ENCODE peak calls at places on chromosomes 13 and 19, in nine cellular contexts. F, T, M, J, H, Y, S, O and E are unnamed samples. For H3K9me3 and H3K4me1, the result is how much of the 10 kb centered on the place peaks cover.

GRCh38 chr19:15248648-15249559 is 16.7 kb upstream of the EPHX3 start:
- DNase-seq in F (peak), T (no peak), M (peak), J (peak), H (no peak), Y (no peak), S (no peak), O (peak), E (no peak)

GRCh38 chr19:14563989-14564650 is 7.7 kb downstream of the NDUFB7 start:
- DNase-seq in F (no peak), T (peak), M (no peak), J (peak), H (no peak), Y (peak), S (no peak), O (peak), E (peak)

GRCh38 chr19:57934820-57935665 is at the start of gene ZNF418:
- DNase-seq in F (no peak), T (peak), M (peak), J (peak), H (peak), Y (peak), S (peak), O (peak), E (no peak)

GRCh38 chr19:6448045-6448444 is 11.5 kb downstream of the SLC25A23 start:
- DNase-seq in F (no peak), T (no peak), M (no peak), J (no peak), H (no peak), Y (no peak), S (no peak), O (no peak), E (no peak)

GRCh38 chr19:43784251-43784980 is 3.6 kb upstream of the KCNN4 start:
- DNase-seq in F (no peak), T (no peak), M (peak), J (peak), H (no peak), Y (no peak), S (peak), O (peak), E (no peak)

GRCh38 chr13:90565985-90566713 is 781.3 kb upstream of the MIR17HG start:
- DNase-seq in F (no peak), T (no peak), M (no peak), J (no peak), H (no peak), Y (no peak), S (no peak), O (no peak), E (no peak)

GRCh38 chr13:20231839-20232555 is at the start of gene GJB6:
- DNase-seq in F (no peak), T (no peak), M (no peak), J (peak), H (peak), Y (peak), S (no peak), O (peak), E (peak)

GRCh38 chr19:4583961-4584669 is 24.6 kb upstream of the SEMA6B start:
- DNase-seq in F (no peak), T (no peak), M (no peak), J (no peak), H (peak), Y (peak), S (no peak), O (peak), E (no peak)

GRCh38 chr13:30520571-30520970 is 54.8 kb upstream of the HMGB1 start:
- DNase-seq in F (no peak), T (no peak), M (peak), J (no peak), H (no peak), Y (no peak), S (no peak), O (peak), E (no peak)

GRCh38 chr19:49333426-49334288 is 1.5 kb upstream of the CD37 start:
- DNase-seq in F (no peak), T (no peak), M (peak), J (no peak), H (no peak), Y (no peak), S (peak), O (no peak), E (no peak)

GRCh38 chr19:29724102-29724641 is 9.1 kb upstream of the C19orf12 start:
- DNase-seq in F (no peak), T (peak), M (peak), J (peak), H (peak), Y (peak), S (no peak), O (no peak), E (peak)

GRCh38 chr19:1227655-1228054 is 10.2 kb downstream of the CBARP start:
- DNase-seq in F (no peak), T (no peak), M (no peak), J (no peak), H (no peak), Y (no peak), S (no peak), O (no peak), E (no peak)

GRCh38 chr19:21698215-21698614 is 69.2 kb downstream of the ZNF100 start:
- DNase-seq in F (no peak), T (peak), M (peak), J (peak), H (peak), Y (peak), S (no peak), O (peak), E (no peak)

GRCh38 chr13:101959016-101959415 is 442.8 kb downstream of the FGF14 start:
- DNase-seq in F (no peak), T (no peak), M (no peak), J (no peak), H (no peak), Y (no peak), S (no peak), O (no peak), E (no peak)

GRCh38 chr13:27960362-27961226 is 8.5 kb downstream of the CDX2 start:
- DNase-seq in F (no peak), T (peak), M (no peak), J (peak), H (no peak), Y (peak), S (no peak), O (peak), E (no peak)

GRCh38 chr19:1363599-1363998 is 20.1 kb upstream of the NDUFS7 start:
- DNase-seq in F (no peak), T (no peak), M (no peak), J (no peak), H (no peak), Y (no peak), S (peak), O (no peak), E (no peak)

GRCh38 chr13:51148223-51148951 is 37.3 kb upstream of the C13orf42 start:
- DNase-seq in F (no peak), T (peak), M (no peak), J (no peak), H (peak), Y (peak), S (no peak), O (no peak), E (no peak)

GRCh38 chr13:49733181-49733951 is 42.1 kb upstream of the EBPL start:
- DNase-seq in F (no peak), T (no peak), M (peak), J (peak), H (no peak), Y (no peak), S (no peak), O (peak), E (no peak)

GRCh38 chr19:56953411-56953810 is 112.9 kb upstream of the PEG3 start:
- DNase-seq in F (no peak), T (no peak), M (no peak), J (no peak), H (no peak), Y (no peak), S (no peak), O (no peak), E (no peak)

GRCh38 chr19:6239401-6239844 is 40.4 kb downstream of the MLLT1 start:
- DNase-seq in F (no peak), T (no peak), M (peak), J (no peak), H (no peak), Y (no peak), S (no peak), O (peak), E (no peak)

GRCh38 chr19:32581704-32582164 is 744 bp downstream of the PDCD5 start:
- DNase-seq in F (no peak), T (peak), M (peak), J (peak), H (no peak), Y (peak), S (no peak), O (peak), E (no peak)

GRCh38 chr19:11624064-11624463 is 26.8 kb downstream of the ZNF627 start:
- DNase-seq in F (no peak), T (peak), M (peak), J (peak), H (no peak), Y (no peak), S (no peak), O (peak), E (no peak)

GRCh38 chr13:43054803-43055802 is 31.7 kb downstream of the DNAJC15 start:
- DNase-seq in F (no peak), T (peak), M (peak), J (peak), H (peak), Y (peak), S (no peak), O (peak), E (peak)

GRCh38 chr13:100694722-100695644 is 20.4 kb upstream of the TMTC4 start:
- DNase-seq in F (no peak), T (peak), M (peak), J (peak), H (peak), Y (peak), S (no peak), O (peak), E (peak)

GRCh38 chr13:73984949-73985691 is 149.1 kb downstream of the KLF12 start:
- DNase-seq in F (no peak), T (no peak), M (no peak), J (no peak), H (no peak), Y (no peak), S (peak), O (no peak), E (no peak)

GRCh38 chr13:57582032-57582431 is 49.5 kb upstream of the PCDH17 start:
- DNase-seq in F (no peak), T (peak), M (no peak), J (no peak), H (no peak), Y (peak), S (no peak), O (no peak), E (no peak)

GRCh38 chr19:37045140-37045539 is 33.1 kb upstream of the ZNF420 start:
- DNase-seq in F (no peak), T (no peak), M (no peak), J (no peak), H (no peak), Y (no peak), S (no peak), O (no peak), E (no peak)

GRCh38 chr19:12749938-12750521 is 1.6 kb upstream of the BEST2 start:
- DNase-seq in F (no peak), T (peak), M (peak), J (no peak), H (no peak), Y (no peak), S (no peak), O (no peak), E (no peak)

GRCh38 chr13:82803341-82803740 is 1078.9 kb downstream of the SLITRK1 start:
- DNase-seq in F (no peak), T (peak), M (no peak), J (no peak), H (no peak), Y (no peak), S (no peak), O (peak), E (no peak)

GRCh38 chr19:4347521-4347920 is 4.2 kb downstream of the MPND start:
- DNase-seq in F (no peak), T (no peak), M (no peak), J (no peak), H (no peak), Y (no peak), S (no peak), O (no peak), E (no peak)

GRCh38 chr19:30224689-30225606 is 147.2 kb upstream of the ZNF536 start:
- DNase-seq in F (no peak), T (peak), M (no peak), J (peak), H (no peak), Y (peak), S (no peak), O (no peak), E (peak)

GRCh38 chr13:41740479-41740878 is 220.4 kb downstream of the VWA8 start:
- DNase-seq in F (no peak), T (no peak), M (no peak), J (no peak), H (no peak), Y (no peak), S (no peak), O (no peak), E (no peak)

GRCh38 chr13:90696254-90696653 is 651.2 kb upstream of the MIR17HG start:
- DNase-seq in F (no peak), T (no peak), M (peak), J (peak), H (no peak), Y (no peak), S (no peak), O (peak), E (no peak)

GRCh38 chr19:29478578-29479565 is 46.9 kb upstream of the VSTM2B start:
- DNase-seq in F (no peak), T (no peak), M (no peak), J (peak), H (peak), Y (peak), S (no peak), O (no peak), E (peak)

GRCh38 chr13:51885651-51886050 is 23.9 kb downstream of the CCDC70 start:
- DNase-seq in F (no peak), T (no peak), M (no peak), J (no peak), H (no peak), Y (no peak), S (no peak), O (no peak), E (no peak)

GRCh38 chr19:43651758-43652545 is 12.3 kb upstream of the CADM4 start:
- DNase-seq in F (no peak), T (peak), M (peak), J (peak), H (no peak), Y (peak), S (peak), O (no peak), E (peak)

GRCh38 chr13:66951426-66951825 is 278.7 kb downstream of the PCDH9 start:
- DNase-seq in F (no peak), T (no peak), M (no peak), J (no peak), H (no peak), Y (no peak), S (no peak), O (no peak), E (peak)

GRCh38 chr13:24741016-24741662 is 22.8 kb upstream of the RNF17 start:
- DNase-seq in F (no peak), T (peak), M (no peak), J (no peak), H (no peak), Y (no peak), S (no peak), O (no peak), E (no peak)

GRCh38 chr19:44277331-44277730 is 17.6 kb downstream of the ZNF233 start:
- DNase-seq in F (no peak), T (no peak), M (no peak), J (no peak), H (no peak), Y (no peak), S (no peak), O (no peak), E (no peak)

GRCh38 chr13:55007681-55008080 is 1979.1 kb downstream of the OLFM4 start:
- DNase-seq in F (no peak), T (no peak), M (no peak), J (no peak), H (no peak), Y (no peak), S (no peak), O (no peak), E (no peak)

GRCh38 chr13:55000043-55000442 is 1971.4 kb downstream of the OLFM4 start:
- DNase-seq in F (no peak), T (no peak), M (no peak), J (no peak), H (no peak), Y (no peak), S (no peak), O (no peak), E (peak)

GRCh38 chr13:55000844-55001243 is 1972.2 kb downstream of the OLFM4 start:
- DNase-seq in F (no peak), T (no peak), M (no peak), J (no peak), H (no peak), Y (no peak), S (no peak), O (no peak), E (no peak)

DNA sequence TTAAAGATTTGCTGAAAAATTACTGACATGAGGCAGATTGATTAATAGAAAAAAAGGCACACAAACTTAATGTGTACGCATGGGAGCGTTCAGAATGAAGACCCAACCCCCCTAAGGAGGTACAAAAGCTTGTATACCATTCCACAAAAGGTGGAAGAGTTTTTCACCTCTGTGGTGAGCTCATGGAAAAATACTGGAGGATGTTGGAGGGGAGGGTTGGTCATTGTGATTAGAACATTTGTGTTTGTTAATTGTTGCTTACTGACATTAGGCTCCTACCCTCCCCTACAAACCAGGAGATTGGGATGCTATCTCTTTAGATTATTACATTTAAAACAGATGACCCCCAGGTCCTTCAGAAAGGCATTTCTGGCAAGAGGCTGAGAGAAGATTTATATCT is 1973.3 kb downstream of the OLFM4 start:
- DNase-seq in F (no peak), T (no peak), M (no peak), J (no peak), H (no peak), Y (no peak), S (no peak), O (no peak), E (no peak)
- H3K9me3 ChIP-seq in F (under half), T (under half), M (under half), J (under half), H (under half), Y (under half), S (under half), O (under half), E (under half)

DNA sequence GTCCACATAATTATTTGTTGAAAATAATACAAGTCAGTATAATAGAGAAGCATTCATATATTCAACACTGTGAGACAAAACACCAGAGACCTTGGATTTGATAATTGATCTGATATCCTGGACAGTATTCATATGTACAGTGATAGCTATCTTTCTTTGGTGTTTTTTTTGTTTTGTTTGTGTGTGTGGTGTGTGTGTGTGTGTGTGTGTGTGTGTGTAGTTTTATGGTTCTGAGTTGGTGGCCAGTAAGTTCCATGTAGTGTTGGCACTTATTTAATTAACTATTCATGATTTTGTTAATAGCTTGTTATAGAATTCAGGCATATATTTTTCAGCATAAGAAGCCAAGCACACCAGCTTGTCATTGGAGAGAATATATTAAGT is 1.6 kb upstream of the ANGPTL6 start:
- DNase-seq in F (no peak), T (no peak), M (no peak), J (no peak), H (no peak), Y (no peak), S (no peak), O (no peak), E (no peak)
- H3K4me1 ChIP-seq in F (under half), T (under half), M (under half), J (under half), H (under half), Y (under half), S (half or more), O (under half), E (under half)

GRCh38 chr19:3046621-3047306 is 15.5 kb downstream of the TLE5 start:
- DNase-seq in F (no peak), T (peak), M (no peak), J (peak), H (peak), Y (peak), S (no peak), O (no peak), E (no peak)

GRCh38 chr19:3047307-3048189 is 14.7 kb downstream of the TLE5 start:
- DNase-seq in F (peak), T (peak), M (peak), J (peak), H (peak), Y (peak), S (peak), O (peak), E (peak)

GRCh38 chr19:3045885-3046603 is 16.3 kb downstream of the TLE5 start:
- DNase-seq in F (no peak), T (no peak), M (no peak), J (no peak), H (no peak), Y (peak), S (no peak), O (no peak), E (no peak)

GRCh38 chr19:3049089-3049488 is 13.2 kb downstream of the TLE5 start:
- DNase-seq in F (no peak), T (no peak), M (no peak), J (no peak), H (no peak), Y (no peak), S (no peak), O (no peak), E (no peak)

DNA sequence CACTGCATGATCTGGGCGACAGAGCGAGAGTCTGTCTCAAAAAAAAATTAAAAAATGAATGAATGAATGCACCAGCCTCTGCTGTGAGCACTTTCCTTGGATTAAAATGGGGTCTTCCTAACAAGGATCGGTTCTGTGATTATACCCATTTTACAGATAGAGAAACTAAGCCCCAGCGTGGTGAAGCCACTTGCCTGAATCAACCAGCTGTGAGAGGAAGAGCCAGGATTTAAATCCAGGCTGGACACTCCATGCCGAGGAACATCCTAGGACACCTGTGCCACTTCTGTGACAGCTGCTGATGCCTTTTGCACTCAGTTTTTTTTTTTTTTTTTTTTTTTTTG is 14.1 kb downstream of the TLE5 start:
- DNase-seq in F (no peak), T (no peak), M (no peak), J (no peak), H (no peak), Y (no peak), S (no peak), O (no peak), E (no peak)
- H3K4me3 ChIP-seq in F (peak), T (no peak), M (no peak), J (no peak), H (no peak), Y (no peak), S (no peak), O (no peak), E (peak)

GRCh38 chr13:46600943-46601311 is 48.0 kb downstream of the LRCH1 start:
- DNase-seq in F (no peak), T (no peak), M (no peak), J (no peak), H (no peak), Y (no peak), S (no peak), O (no peak), E (no peak)
- H3K9me3 ChIP-seq in F (under half), T (under half), M (under half), J (under half), H (under half), Y (under half), S (under half), O (under half), E (under half)

GRCh38 chr19:10139952-10140351 is 20.3 kb upstream of the EIF3G start:
- DNase-seq in F (no peak), T (no peak), M (no peak), J (no peak), H (no peak), Y (no peak), S (no peak), O (no peak), E (no peak)
- H3K4me1 ChIP-seq in F (under half), T (under half), M (under half), J (under half), H (under half), Y (under half), S (under half), O (under half), E (under half)